ENCODE peak calls at places on chromosomes 11 and 22, in nine cellular contexts. B is hepatic stellate cell; E is activated CD8-positive, alpha-beta memory T cell treated with anti-CD3 and anti-CD28 coated beads, Interleukin-2, amount 10 ng/mL, durations not matched to agents 7 days and 5 days; I is MCF 10A; Z is nephron progenitor cell; F is AG09309; R is AG04450; Q is endodermal cell; J is NCI-H345. C is an unnamed sample.

GRCh38 chr11:31069447-31070205 is 299.9 kb downstream of the DCDC1 start:
- DNase-seq in I (no peak), E (no peak), Z (no peak), J (no peak), R (no peak), Q (no peak), B (no peak), F (no peak), C (no peak)

GRCh38 chr11:78562398-78562797 is 12.3 kb downstream of the NARS2 start:
- DNase-seq in B (peak), F (no peak), J (no peak), R (no peak), E (no peak), I (peak), Z (no peak), Q (no peak), C (peak)

GRCh38 chr11:92738281-92738680 is 231.2 kb upstream of the MTNR1B start:
- DNase-seq in Q (no peak), E (no peak), J (no peak), F (no peak), B (no peak), Z (no peak), R (no peak), I (no peak), C (no peak)

GRCh38 chr11:36361901-36362391 is 65.9 kb downstream of the PRR5L start:
- DNase-seq in B (peak), Z (peak), R (peak), F (peak), I (peak), J (no peak), E (no peak), Q (peak), C (peak)

GRCh38 chr22:17781319-17782031 is 7.2 kb upstream of the BID start:
- DNase-seq in F (peak), Z (no peak), R (peak), Q (no peak), B (peak), I (peak), J (peak), E (no peak), C (peak)

GRCh38 chr11:119571311-119571710 is 148.3 kb upstream of the THY1 start:
- DNase-seq in Q (peak), E (no peak), I (no peak), R (no peak), B (no peak), Z (no peak), J (peak), F (no peak), C (no peak)

GRCh38 chr11:132312616-132313210 is 942.3 kb downstream of the NTM start:
- DNase-seq in J (peak), R (no peak), Q (peak), I (peak), E (no peak), Z (peak), B (peak), F (peak), C (peak)

GRCh38 chr22:27270818-27271510 is 530.6 kb downstream of the MN1 start:
- DNase-seq in Z (no peak), Q (no peak), B (peak), R (no peak), I (no peak), E (no peak), J (no peak), F (no peak), C (no peak)

GRCh38 chr22:36245805-36246356 is 6.6 kb upstream of the APOL2 start:
- DNase-seq in Q (peak), R (no peak), I (no peak), F (no peak), Z (no peak), J (no peak), E (no peak), B (no peak), C (no peak)

GRCh38 chr11:18527512-18527911 is 770 bp upstream of the TSG101 start:
- DNase-seq in I (peak), F (peak), E (no peak), R (no peak), Q (no peak), B (peak), J (peak), Z (no peak), C (peak)

GRCh38 chr11:113132001-113132400 is 170.8 kb downstream of the NCAM1 start:
- DNase-seq in E (no peak), Q (no peak), I (no peak), Z (peak), B (no peak), R (no peak), F (no peak), J (no peak), C (no peak)

GRCh38 chr11:45182902-45183301 is 36.5 kb downstream of the PRDM11 start:
- DNase-seq in B (peak), J (peak), Q (peak), I (peak), E (no peak), Z (no peak), R (no peak), F (no peak), C (peak)

GRCh38 chr11:9895016-9895415 is 231.1 kb downstream of the SWAP70 start:
- DNase-seq in R (no peak), F (peak), B (no peak), E (no peak), Z (no peak), I (no peak), Q (no peak), J (no peak), C (no peak)

GRCh38 chr11:57713849-57714248 is 1.5 kb downstream of the TMX2 start:
- DNase-seq in Q (no peak), I (no peak), E (no peak), F (no peak), Z (no peak), R (no peak), J (no peak), B (no peak), C (no peak)

GRCh38 chr11:117657801-117658200 is 139.2 kb downstream of the DSCAML1 start:
- DNase-seq in B (no peak), Q (no peak), F (no peak), Z (no peak), E (no peak), R (no peak), J (peak), I (no peak), C (no peak)

GRCh38 chr11:101129203-101129943 is at the start of gene PGR:
- DNase-seq in R (no peak), I (no peak), F (no peak), E (no peak), J (peak), Z (peak), B (no peak), Q (peak), C (no peak)

GRCh38 chr11:69939551-69940245 is 120.5 kb upstream of the FGF3 start:
- DNase-seq in B (peak), R (no peak), F (no peak), Q (no peak), Z (no peak), I (no peak), J (no peak), E (no peak), C (no peak)

GRCh38 chr11:65504671-65505433 is 6.0 kb downstream of the MALAT1 start:
- DNase-seq in Q (peak), I (no peak), J (no peak), E (no peak), F (no peak), Z (no peak), B (no peak), R (no peak), C (peak)

GRCh38 chr11:117481036-117481435 is 153.4 kb downstream of the CEP164 start:
- DNase-seq in F (no peak), E (no peak), B (no peak), Q (no peak), J (no peak), R (no peak), I (no peak), Z (no peak), C (no peak)

GRCh38 chr11:71979094-71979493 is 19.6 kb upstream of the IL18BP start:
- DNase-seq in Z (no peak), B (no peak), I (no peak), E (no peak), R (no peak), F (no peak), Q (no peak), J (no peak), C (no peak)

GRCh38 chr11:9982127-9982795 is 311.8 kb downstream of the SBF2 start:
- DNase-seq in Z (no peak), I (peak), B (peak), J (no peak), E (no peak), Q (no peak), F (peak), R (no peak), C (peak)

GRCh38 chr11:118202599-118203422 is 22.0 kb downstream of the JAML start:
- DNase-seq in Q (no peak), I (no peak), J (no peak), R (no peak), F (no peak), Z (no peak), E (peak), B (no peak), C (no peak)

GRCh38 chr11:120331301-120331966 is 4.8 kb upstream of the ARHGEF12 start:
- DNase-seq in Q (no peak), J (no peak), F (peak), R (peak), E (no peak), B (peak), Z (no peak), I (peak), C (peak)

GRCh38 chr22:23697031-23697970 is 6.5 kb downstream of the RGL4 start:
- DNase-seq in I (no peak), E (no peak), F (no peak), R (no peak), J (no peak), Q (no peak), Z (no peak), B (no peak), C (no peak)

GRCh38 chr22:46085831-46086576 is 64.3 kb upstream of the PPARA start:
- DNase-seq in E (no peak), F (peak), R (no peak), J (no peak), Z (no peak), Q (no peak), B (peak), I (peak), C (no peak)

GRCh38 chr11:93984205-93984586 is 37.0 kb upstream of the HEPHL1 start:
- DNase-seq in E (no peak), I (no peak), R (no peak), Q (no peak), F (peak), Z (no peak), J (no peak), B (no peak), C (peak)

GRCh38 chr11:128318856-128319474 is 268.4 kb downstream of the ETS1 start:
- DNase-seq in F (no peak), Z (no peak), B (no peak), J (no peak), I (no peak), E (peak), Q (no peak), R (no peak), C (no peak)

GRCh38 chr11:78359921-78360320 is 57.7 kb downstream of the GAB2 start:
- DNase-seq in Z (no peak), F (no peak), B (no peak), J (no peak), R (no peak), I (no peak), Q (no peak), E (no peak), C (no peak)